ENCODE peak calls at places on chromosomes 3 and 15, in seven cellular contexts. Y is Right ventricle myocardium superior; V is naive thymus-derived CD4-positive, alpha-beta T cell; I is Panc1; K is body of pancreas; G is T-cell; J is upper lobe of right lung. S is an unnamed sample.

GRCh38 chr15:90819390-90819789 is 49.0 kb upstream of the FURIN start:
- ATAC-seq in Y (peak), V (no peak), I (peak), K (peak), G (no peak), J (peak), S (peak)

GRCh38 chr3:12630292-12630691 is 33.6 kb downstream of the RAF1 start:
- ATAC-seq in Y (peak), V (no peak), I (no peak), K (no peak), G (no peak), J (no peak), S (no peak)

GRCh38 chr3:152120606-152121291 is 148.0 kb upstream of the MBNL1 start:
- ATAC-seq in Y (no peak), V (no peak), I (no peak), K (no peak), G (no peak), J (no peak), S (no peak)

GRCh38 chr3:10170915-10171478 is 6.3 kb downstream of the IRAK2 start:
- ATAC-seq in Y (no peak), V (no peak), I (no peak), K (no peak), G (no peak), J (no peak), S (peak)

GRCh38 chr3:52890735-52891134 is 6.6 kb downstream of the STIMATE start:
- ATAC-seq in Y (no peak), V (no peak), I (no peak), K (no peak), G (peak), J (no peak), S (peak)

GRCh38 chr3:2484162-2485026 is 385.7 kb downstream of the CNTN4 start:
- ATAC-seq in Y (peak), V (no peak), I (no peak), K (no peak), G (no peak), J (peak), S (no peak)

GRCh38 chr3:50580683-50581458 is 11.5 kb downstream of the HEMK1 start:
- ATAC-seq in Y (no peak), V (peak), I (no peak), K (peak), G (peak), J (no peak), S (no peak)

GRCh38 chr3:31648286-31648968 is 115.7 kb downstream of the STT3B start:
- ATAC-seq in Y (no peak), V (peak), I (peak), K (no peak), G (no peak), J (peak), S (peak)

GRCh38 chr3:171936231-171936841 is 93.2 kb downstream of the TMEM212 start:
- ATAC-seq in Y (peak), V (peak), I (peak), K (peak), G (no peak), J (peak), S (peak)

GRCh38 chr15:91535856-91536500 is 317.5 kb upstream of the SLCO3A1 start:
- ATAC-seq in Y (peak), V (no peak), I (no peak), K (no peak), G (no peak), J (no peak), S (peak)

GRCh38 chr15:43376017-43376705 is 5.3 kb downstream of the TUBGCP4 start:
- ATAC-seq in Y (no peak), V (peak), I (peak), K (no peak), G (peak), J (peak), S (peak)

GRCh38 chr3:56839784-56840724 is 38.3 kb upstream of the ARHGEF3 start:
- ATAC-seq in Y (no peak), V (no peak), I (peak), K (no peak), G (no peak), J (no peak), S (no peak)

GRCh38 chr3:193812078-193812725 is 219.2 kb downstream of the OPA1 start:
- ATAC-seq in Y (no peak), V (no peak), I (no peak), K (no peak), G (no peak), J (no peak), S (no peak)

GRCh38 chr3:149145361-149145760 is 15.9 kb downstream of the HPS3 start:
- ATAC-seq in Y (no peak), V (peak), I (no peak), K (no peak), G (no peak), J (peak), S (no peak)

S was measured in esophagus mucosa.